ENCODE peak calls at places on chromosomes 5 and 9, in ten cellular contexts. One of them, this sample, is unnamed.

GRCh38 chr9:36772449-36773370 is 200.0 kb downstream of the MELK start:
- DNase-seq in lung: no peak
- DNase-seq in psoas muscle: no peak
- DNase-seq in left ventricle myocardium inferior: no peak
- DNase-seq in cardiac muscle cell: peak; percentile 60
- DNase-seq in GM23338: peak; percentile 11
- DNase-seq in ovary: no peak
- DNase-seq in CD4-positive, alpha-beta T cell: no peak
- DNase-seq in mammary epithelial cell: peak; percentile 40
- DNase-seq in K562: no peak
- DNase-seq in this sample: no peak

GRCh38 chr9:81690251-81690851 is 1.0 kb upstream of the TLE1 start:
- DNase-seq in K562: no peak
- DNase-seq in lung: peak; percentile 52
- DNase-seq in CD4-positive, alpha-beta T cell: no peak
- DNase-seq in mammary epithelial cell: peak; percentile 65
- DNase-seq in ovary: peak; percentile 30
- DNase-seq in GM23338: peak; percentile 79
- DNase-seq in left ventricle myocardium inferior: no peak
- DNase-seq in psoas muscle: peak; percentile 62
- DNase-seq in cardiac muscle cell: no peak
- DNase-seq in this sample: peak; percentile 83

GRCh38 chr5:84478603-84479002 is 93.9 kb upstream of the EDIL3 start:
- DNase-seq in CD4-positive, alpha-beta T cell: no peak
- DNase-seq in psoas muscle: no peak
- DNase-seq in lung: no peak
- DNase-seq in mammary epithelial cell: peak; percentile 25
- DNase-seq in left ventricle myocardium inferior: no peak
- DNase-seq in ovary: no peak
- DNase-seq in K562: no peak
- DNase-seq in cardiac muscle cell: no peak
- DNase-seq in GM23338: no peak
- DNase-seq in this sample: peak; percentile 4

GRCh38 chr5:177996660-177997318 is 747 bp upstream of the PROP1 start:
- DNase-seq in lung: no peak
- DNase-seq in mammary epithelial cell: no peak
- DNase-seq in cardiac muscle cell: no peak
- DNase-seq in left ventricle myocardium inferior: no peak
- DNase-seq in K562: no peak
- DNase-seq in GM23338: no peak
- DNase-seq in CD4-positive, alpha-beta T cell: no peak
- DNase-seq in psoas muscle: no peak
- DNase-seq in ovary: no peak
- DNase-seq in this sample: no peak

GRCh38 chr5:144183254-144183889 is 12.7 kb downstream of the KCTD16 start:
- DNase-seq in GM23338: peak; percentile 36
- DNase-seq in mammary epithelial cell: peak; percentile 41
- DNase-seq in psoas muscle: no peak
- DNase-seq in cardiac muscle cell: peak; percentile 36
- DNase-seq in K562: peak; percentile 20
- DNase-seq in ovary: no peak
- DNase-seq in lung: no peak
- DNase-seq in CD4-positive, alpha-beta T cell: no peak
- DNase-seq in left ventricle myocardium inferior: no peak
- DNase-seq in this sample: peak; percentile 28

GRCh38 chr9:36991516-36992134 is 42.4 kb downstream of the PAX5 start:
- DNase-seq in mammary epithelial cell: peak; percentile 23
- DNase-seq in cardiac muscle cell: no peak
- DNase-seq in ovary: no peak
- DNase-seq in left ventricle myocardium inferior: no peak
- DNase-seq in K562: peak; percentile 58
- DNase-seq in GM23338: peak; percentile 75
- DNase-seq in lung: no peak
- DNase-seq in CD4-positive, alpha-beta T cell: no peak
- DNase-seq in psoas muscle: no peak
- DNase-seq in this sample: peak; percentile 76

GRCh38 chr5:134022333-134022732 is 17.6 kb upstream of the VDAC1 start:
- DNase-seq in mammary epithelial cell: no peak
- DNase-seq in ovary: no peak
- DNase-seq in cardiac muscle cell: no peak
- DNase-seq in K562: no peak
- DNase-seq in left ventricle myocardium inferior: no peak
- DNase-seq in CD4-positive, alpha-beta T cell: no peak
- DNase-seq in GM23338: no peak
- DNase-seq in psoas muscle: no peak
- DNase-seq in lung: no peak
- DNase-seq in this sample: no peak

GRCh38 chr5:79448336-79448735 is 65.6 kb downstream of the HOMER1 start:
- DNase-seq in K562: no peak
- DNase-seq in lung: no peak
- DNase-seq in left ventricle myocardium inferior: no peak
- DNase-seq in cardiac muscle cell: no peak
- DNase-seq in psoas muscle: no peak
- DNase-seq in GM23338: no peak
- DNase-seq in CD4-positive, alpha-beta T cell: no peak
- DNase-seq in mammary epithelial cell: no peak
- DNase-seq in ovary: no peak
- DNase-seq in this sample: no peak

GRCh38 chr5:123786411-123786810 is 274.4 kb downstream of the CSNK1G3 start:
- DNase-seq in lung: no peak
- DNase-seq in cardiac muscle cell: no peak
- DNase-seq in mammary epithelial cell: no peak
- DNase-seq in ovary: no peak
- DNase-seq in K562: no peak
- DNase-seq in psoas muscle: no peak
- DNase-seq in GM23338: no peak
- DNase-seq in CD4-positive, alpha-beta T cell: no peak
- DNase-seq in left ventricle myocardium inferior: no peak
- DNase-seq in this sample: no peak

GRCh38 chr5:123790226-123790625 is 278.2 kb downstream of the CSNK1G3 start:
- DNase-seq in K562: no peak
- DNase-seq in left ventricle myocardium inferior: no peak
- DNase-seq in GM23338: no peak
- DNase-seq in psoas muscle: no peak
- DNase-seq in ovary: no peak
- DNase-seq in lung: no peak
- DNase-seq in cardiac muscle cell: no peak
- DNase-seq in mammary epithelial cell: no peak
- DNase-seq in CD4-positive, alpha-beta T cell: no peak
- DNase-seq in this sample: no peak

GRCh38 chr5:123787136-123787535 is 275.2 kb downstream of the CSNK1G3 start:
- DNase-seq in lung: no peak
- DNase-seq in psoas muscle: no peak
- DNase-seq in GM23338: no peak
- DNase-seq in ovary: no peak
- DNase-seq in K562: no peak
- DNase-seq in mammary epithelial cell: no peak
- DNase-seq in left ventricle myocardium inferior: no peak
- DNase-seq in cardiac muscle cell: no peak
- DNase-seq in CD4-positive, alpha-beta T cell: no peak
- DNase-seq in this sample: no peak

DNA sequence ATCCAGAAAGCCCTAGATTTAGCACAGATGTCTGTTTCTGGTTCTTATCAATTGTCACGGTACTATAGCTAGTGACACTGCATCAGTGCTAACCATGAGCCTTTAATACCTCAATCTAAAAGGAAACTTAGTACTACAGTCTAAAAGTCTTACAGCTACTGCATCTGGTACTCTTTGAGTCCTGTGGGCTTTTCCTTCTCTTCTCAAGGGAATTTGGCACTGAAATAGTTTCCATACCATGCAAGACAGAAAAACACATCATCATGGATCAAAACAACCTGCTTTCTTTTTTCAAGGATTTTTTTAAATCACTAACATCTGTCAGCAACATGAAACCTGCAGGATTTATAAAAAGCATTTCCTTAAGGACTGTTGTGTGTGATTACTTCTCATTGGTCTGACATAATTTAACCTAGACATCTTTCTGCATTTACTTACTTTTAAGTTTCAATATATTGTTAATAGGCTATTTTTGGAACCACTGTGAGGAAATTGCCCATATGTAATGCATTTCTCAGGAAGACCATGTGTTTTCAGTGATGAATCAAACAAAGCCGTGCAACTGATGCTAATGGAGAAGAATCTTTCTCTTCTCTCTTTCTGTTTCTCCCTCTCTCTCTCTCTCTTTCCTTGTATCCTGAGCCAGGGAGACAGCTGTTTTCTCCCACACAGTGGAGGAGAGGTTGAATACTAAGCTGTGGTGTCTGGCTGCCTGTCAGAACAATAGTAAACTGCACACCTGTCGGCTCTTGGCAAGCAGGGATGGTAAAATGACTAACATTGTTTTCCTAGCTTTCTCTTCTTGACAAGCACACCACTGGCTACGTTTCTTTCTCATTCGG is 273.4 kb downstream of the CSNK1G3 start:
- DNase-seq in K562: no peak
- DNase-seq in GM23338: peak; percentile 17
- DNase-seq in ovary: no peak
- DNase-seq in left ventricle myocardium inferior: no peak
- DNase-seq in cardiac muscle cell: peak; percentile 9
- DNase-seq in CD4-positive, alpha-beta T cell: no peak
- DNase-seq in psoas muscle: no peak
- DNase-seq in lung: no peak
- DNase-seq in mammary epithelial cell: peak; percentile 59
- DNase-seq in this sample: peak; percentile 36
- H3K27ac ChIP-seq in K562: no peak overlapping the region
- H3K27ac ChIP-seq in GM23338: no peak overlapping the region
- H3K27ac ChIP-seq in ovary: no peak overlapping the region
- H3K27ac ChIP-seq in left ventricle myocardium inferior: no peak overlapping the region
- H3K27ac ChIP-seq in cardiac muscle cell: no peak overlapping the region
- H3K27ac ChIP-seq in CD4-positive, alpha-beta T cell: no peak overlapping the region
- H3K27ac ChIP-seq in psoas muscle: no peak overlapping the region
- H3K27ac ChIP-seq in lung: no peak overlapping the region
- H3K27ac ChIP-seq in mammary epithelial cell: no peak overlapping the region
- H3K27ac ChIP-seq in this sample: no peak overlapping the region

GRCh38 chr9:28365736-28366135 is 792.5 kb upstream of the C9orf72 start:
- DNase-seq in K562: no peak
- DNase-seq in CD4-positive, alpha-beta T cell: no peak
- DNase-seq in cardiac muscle cell: no peak
- DNase-seq in left ventricle myocardium inferior: no peak
- DNase-seq in GM23338: no peak
- DNase-seq in mammary epithelial cell: peak; percentile 48
- DNase-seq in lung: no peak
- DNase-seq in psoas muscle: no peak
- DNase-seq in ovary: no peak
- DNase-seq in this sample: no peak

GRCh38 chr9:28363180-28363579 is 789.9 kb upstream of the C9orf72 start:
- DNase-seq in ovary: no peak
- DNase-seq in mammary epithelial cell: no peak
- DNase-seq in cardiac muscle cell: no peak
- DNase-seq in GM23338: no peak
- DNase-seq in psoas muscle: no peak
- DNase-seq in CD4-positive, alpha-beta T cell: no peak
- DNase-seq in lung: no peak
- DNase-seq in left ventricle myocardium inferior: no peak
- DNase-seq in K562: no peak
- DNase-seq in this sample: no peak

DNA sequence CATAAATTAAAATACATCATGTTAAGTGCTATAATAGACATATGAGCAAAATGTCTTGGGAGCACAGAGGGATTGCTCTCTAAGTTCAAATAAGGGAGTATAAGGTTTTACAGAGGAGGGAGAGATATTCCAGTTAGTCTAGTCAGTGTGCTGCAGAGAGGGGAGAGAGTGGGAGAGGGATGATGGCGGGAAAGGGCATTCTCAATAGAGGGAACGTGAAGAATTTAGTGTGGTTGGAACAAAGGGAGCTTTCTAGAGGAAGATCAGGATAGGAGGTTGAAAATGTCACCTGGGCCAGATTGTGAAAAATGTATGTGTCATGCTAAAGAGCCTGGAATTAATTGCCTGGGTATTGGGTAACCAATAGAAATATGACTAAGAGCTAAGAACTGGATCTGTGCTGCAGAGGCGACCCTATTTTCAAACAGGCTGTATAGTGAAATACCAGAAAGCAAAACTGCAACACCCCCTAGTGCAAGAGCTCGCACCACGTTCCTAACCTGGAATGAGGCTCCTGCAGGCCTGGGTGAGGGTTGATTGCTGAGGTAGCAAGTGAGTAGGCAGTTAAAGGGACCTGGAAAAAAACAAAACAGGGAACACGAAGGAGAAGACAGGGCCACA is 791.8 kb upstream of the C9orf72 start:
- DNase-seq in ovary: no peak
- DNase-seq in cardiac muscle cell: peak; percentile 31
- DNase-seq in CD4-positive, alpha-beta T cell: no peak
- DNase-seq in mammary epithelial cell: peak; percentile 54
- DNase-seq in left ventricle myocardium inferior: no peak
- DNase-seq in K562: no peak
- DNase-seq in lung: no peak
- DNase-seq in GM23338: peak; percentile 72
- DNase-seq in psoas muscle: no peak
- DNase-seq in this sample: peak; percentile 12
- TF ChIP-seq CTCF in ovary: no peak
- TF ChIP-seq CTCF in cardiac muscle cell: no peak
- TF ChIP-seq CTCF in CD4-positive, alpha-beta T cell: no peak
- TF ChIP-seq CTCF in mammary epithelial cell: no peak
- TF ChIP-seq CTCF in left ventricle myocardium inferior: no peak
- TF ChIP-seq CTCF in K562: no peak
- TF ChIP-seq CTCF in lung: no peak
- TF ChIP-seq CTCF in GM23338: peak; percentile 51
- TF ChIP-seq CTCF in psoas muscle: no peak
- TF ChIP-seq CTCF in this sample: no peak

GRCh38 chr5:72519191-72519590 is 12.0 kb upstream of the ZNF366 start:
- DNase-seq in psoas muscle: no peak
- DNase-seq in mammary epithelial cell: no peak
- DNase-seq in GM23338: no peak
- DNase-seq in ovary: no peak
- DNase-seq in lung: no peak
- DNase-seq in K562: no peak
- DNase-seq in left ventricle myocardium inferior: no peak
- DNase-seq in CD4-positive, alpha-beta T cell: no peak
- DNase-seq in cardiac muscle cell: no peak
- DNase-seq in this sample: no peak
- H3K27ac ChIP-seq in psoas muscle: peak overlapping the region; percentile 71
- H3K27ac ChIP-seq in mammary epithelial cell: no peak overlapping the region
- H3K27ac ChIP-seq in GM23338: no peak overlapping the region
- H3K27ac ChIP-seq in ovary: no peak overlapping the region
- H3K27ac ChIP-seq in lung: no peak overlapping the region
- H3K27ac ChIP-seq in K562: no peak overlapping the region
- H3K27ac ChIP-seq in left ventricle myocardium inferior: peak overlapping the region; percentile 82
- H3K27ac ChIP-seq in CD4-positive, alpha-beta T cell: no peak overlapping the region
- H3K27ac ChIP-seq in cardiac muscle cell: no peak overlapping the region
- H3K27ac ChIP-seq in this sample: no peak overlapping the region

GRCh38 chr5:136079195-136079985 is 50.6 kb downstream of the TGFBI start:
- DNase-seq in lung: no peak
- DNase-seq in cardiac muscle cell: peak; percentile 55
- DNase-seq in mammary epithelial cell: no peak
- DNase-seq in CD4-positive, alpha-beta T cell: no peak
- DNase-seq in psoas muscle: no peak
- DNase-seq in left ventricle myocardium inferior: no peak
- DNase-seq in GM23338: peak; percentile 81
- DNase-seq in K562: no peak
- DNase-seq in ovary: no peak
- DNase-seq in this sample: no peak
- TF ChIP-seq CTCF in lung: no peak
- TF ChIP-seq CTCF in cardiac muscle cell: peak; percentile 35
- TF ChIP-seq CTCF in mammary epithelial cell: no peak
- TF ChIP-seq CTCF in CD4-positive, alpha-beta T cell: no peak
- TF ChIP-seq CTCF in psoas muscle: no peak
- TF ChIP-seq CTCF in left ventricle myocardium inferior: no peak
- TF ChIP-seq CTCF in GM23338: peak; percentile 58
- TF ChIP-seq CTCF in K562: peak; percentile 21
- TF ChIP-seq CTCF in ovary: no peak
- TF ChIP-seq CTCF in this sample: no peak

This sample was measured in RWPE1.